ENCODE peak calls at places on chromosomes 5 and 9, in eight cellular contexts. L is stimulated activated CD4-positive, alpha-beta T cell treated with anti-CD3 and anti-CD28 coated beads, Interleukin-15, amount 100 ng/mL, for 48 hours; H is activated T-cell treated with anti-CD3 and anti-CD28 coated beads, Interleukin-2, amount 50 U/mL, for 1 hour; N is PC-9; U is substantia nigra; O is GM23248; F is GM12892; Z is activated naive CD4-positive, alpha-beta T cell treated with anti-CD3 and anti-CD28 coated beads for 36 hours. D is an unnamed sample.

GRCh38 chr5:158718738-158719505 is 380.8 kb downstream of the EBF1 start:
- DNase-seq in H (no peak), U (no peak), N (no peak), Z (no peak), L (no peak), F (no peak), O (peak; percentile 81), D (no peak)

GRCh38 chr5:76801159-76801802 is 17.5 kb upstream of the F2RL1 start:
- DNase-seq in Z (no peak), H (no peak), U (no peak), L (no peak), F (no peak), N (peak; percentile 86), O (peak; percentile 88), D (peak; percentile 89)

GRCh38 chr9:83312543-83312942 is 225.7 kb downstream of the FRMD3 start:
- DNase-seq in N (no peak), L (no peak), F (no peak), H (no peak), O (no peak), U (no peak), Z (no peak), D (no peak)

GRCh38 chr9:129052592-129052991 is 16.2 kb downstream of the MIGA2 start:
- DNase-seq in N (peak; percentile 100), F (no peak), O (no peak), U (no peak), H (no peak), L (no peak), Z (no peak), D (peak; percentile 35)

GRCh38 chr9:134377976-134378375 is 51.7 kb downstream of the RXRA start:
- DNase-seq in H (no peak), N (peak; percentile 90), F (no peak), L (no peak), O (peak; percentile 47), Z (no peak), U (peak; percentile 35), D (peak; percentile 61)

GRCh38 chr9:91160181-91160580 is 201.5 kb downstream of the AUH start:
- DNase-seq in L (no peak), N (no peak), O (no peak), Z (no peak), U (no peak), H (no peak), F (no peak), D (no peak)

GRCh38 chr5:126693806-126694205 is 83.1 kb upstream of the LMNB1 start:
- DNase-seq in N (peak; percentile 36), Z (no peak), U (no peak), O (no peak), H (no peak), L (no peak), F (no peak), D (no peak)

GRCh38 chr5:115888027-115888426 is 46.3 kb downstream of the AP3S1 start:
- DNase-seq in H (no peak), Z (no peak), N (no peak), O (peak; percentile 61), L (no peak), U (no peak), F (no peak), D (no peak)

GRCh38 chr5:137137013-137137632 is 362.0 kb downstream of the SPOCK1 start:
- DNase-seq in N (no peak), F (no peak), U (no peak), H (no peak), Z (no peak), L (no peak), O (no peak), D (no peak)

GRCh38 chr5:158877124-158877581 is 222.6 kb downstream of the EBF1 start:
- DNase-seq in L (no peak), F (no peak), U (no peak), O (peak; percentile 36), Z (no peak), N (no peak), H (no peak), D (no peak)

GRCh38 chr5:139461698-139462097 is 845 bp downstream of the ECSCR start:
- DNase-seq in L (no peak), F (no peak), U (no peak), O (peak; percentile 84), Z (no peak), H (no peak), N (no peak), D (no peak)

GRCh38 chr9:114829686-114830085 is 23.8 kb upstream of the TNFSF15 start:
- DNase-seq in U (no peak), Z (no peak), H (no peak), F (no peak), L (no peak), O (no peak), N (no peak), D (no peak)

GRCh38 chr5:150500905-150501304 is 7.0 kb upstream of the NDST1 start:
- DNase-seq in Z (no peak), F (no peak), U (peak; percentile 54), O (no peak), H (no peak), N (no peak), L (no peak), D (no peak)

GRCh38 chr9:107363511-107364182 is 80.6 kb downstream of the RAD23B start:
- DNase-seq in L (no peak), H (no peak), Z (no peak), F (no peak), U (no peak), N (no peak), O (no peak), D (no peak)

GRCh38 chr5:109451161-109451560 is 41.4 kb upstream of the PJA2 start:
- DNase-seq in O (no peak), U (peak; percentile 63), Z (no peak), N (no peak), H (no peak), L (no peak), F (no peak), D (no peak)

GRCh38 chr9:124037790-124038189 is 26.2 kb downstream of the LHX2 start:
- DNase-seq in L (no peak), N (no peak), O (no peak), U (no peak), H (no peak), Z (no peak), F (no peak), D (peak; percentile 39)

GRCh38 chr9:97553141-97553540 is 51.7 kb downstream of the TMOD1 start:
- DNase-seq in F (no peak), L (no peak), N (no peak), H (no peak), O (no peak), U (no peak), Z (no peak), D (no peak)

GRCh38 chr5:174151579-174152181 is 106.2 kb downstream of the NSG2 start:
- DNase-seq in U (no peak), N (no peak), F (no peak), L (no peak), O (no peak), H (no peak), Z (no peak), D (no peak)

GRCh38 chr5:178338126-178338749 is 105.6 kb upstream of the PHYKPL start:
- DNase-seq in H (no peak), O (no peak), F (no peak), N (no peak), U (no peak), L (no peak), Z (no peak), D (no peak)

GRCh38 chr9:134489621-134490380 is 151.8 kb upstream of the COL5A1 start:
- DNase-seq in L (no peak), U (no peak), N (no peak), Z (no peak), F (no peak), O (no peak), H (peak; percentile 8), D (no peak)

GRCh38 chr9:97307091-97307490 is 368 bp upstream of the CCDC180 start:
- DNase-seq in U (peak; percentile 61), Z (peak; percentile 36), L (peak; percentile 34), O (peak; percentile 86), H (no peak), N (peak; percentile 49), F (no peak), D (no peak)

GRCh38 chr9:32161720-32162119 is 222.7 kb upstream of the ACO1 start:
- DNase-seq in L (no peak), O (no peak), N (no peak), H (no peak), Z (no peak), F (no peak), U (no peak), D (no peak)

GRCh38 chr5:160083012-160083436 is 36.2 kb downstream of the PWWP2A start:
- DNase-seq in N (peak; percentile 49), Z (no peak), F (no peak), U (no peak), H (no peak), O (peak; percentile 88), L (no peak), D (no peak)

GRCh38 chr5:45694255-45694834 is 1.8 kb downstream of the HCN1 start:
- DNase-seq in N (no peak), L (no peak), H (no peak), Z (no peak), F (no peak), O (peak; percentile 31), U (no peak), D (no peak)